ENCODE peak calls at places on chromosomes 6 and 20, in ten cellular contexts. E, Q, Y, G, D, M, B, J, R and C are unnamed samples.

GRCh38 chr20:39067526-39068216 is 105.5 kb downstream of the DHX35 start:
- DNase-seq in Q (no peak), J (no peak), G (peak), Y (no peak), B (no peak), R (no peak), E (no peak), M (no peak), D (no peak), C (no peak)

GRCh38 chr20:33838035-33838864 is 27.1 kb downstream of the CHMP4B start:
- DNase-seq in J (peak), B (no peak), G (no peak), R (no peak), Y (no peak), Q (no peak), E (no peak), D (no peak), M (no peak), C (no peak)

GRCh38 chr20:43752561-43753301 is 25.9 kb upstream of the GTSF1L start:
- DNase-seq in E (no peak), M (no peak), R (peak), G (peak), J (peak), D (no peak), Q (peak), B (no peak), Y (no peak), C (peak)

GRCh38 chr6:75409286-75409685 is 84.3 kb downstream of the FILIP1 start:
- DNase-seq in D (no peak), J (no peak), M (no peak), E (no peak), R (no peak), Q (no peak), Y (no peak), G (peak), B (no peak), C (no peak)

GRCh38 chr6:43453831-43454230 is 1.5 kb downstream of the DLK2 start:
- DNase-seq in D (no peak), J (peak), Y (no peak), M (no peak), R (no peak), Q (no peak), B (no peak), G (no peak), E (no peak), C (no peak)

GRCh38 chr6:81722503-81723223 is 29.8 kb downstream of the TENT5A start:
- DNase-seq in Y (no peak), Q (no peak), R (no peak), B (no peak), G (no peak), J (peak), D (no peak), M (no peak), E (no peak), C (no peak)

GRCh38 chr20:8690074-8690473 is 378.8 kb upstream of the PLCB4 start:
- DNase-seq in J (no peak), D (no peak), B (no peak), Q (no peak), R (no peak), E (no peak), M (no peak), G (no peak), Y (no peak), C (no peak)

GRCh38 chr6:1600764-1601615 is 8.7 kb upstream of the FOXC1 start:
- DNase-seq in R (no peak), E (no peak), D (no peak), M (no peak), Y (no peak), G (no peak), Q (no peak), B (no peak), J (no peak), C (no peak)

GRCh38 chr20:38369387-38369786 is 23.1 kb downstream of the LBP start:
- DNase-seq in R (no peak), Q (peak), B (no peak), D (no peak), G (peak), M (no peak), Y (no peak), J (no peak), E (peak), C (peak)

GRCh38 chr6:116511424-116512131 is at the start of gene CALHM5:
- DNase-seq in Q (no peak), G (peak), J (peak), R (peak), D (peak), B (peak), Y (no peak), E (peak), M (no peak), C (no peak)

GRCh38 chr20:44979090-44979621 is 12.8 kb downstream of the STK4 start:
- DNase-seq in Q (peak), R (no peak), M (no peak), D (no peak), E (no peak), B (no peak), J (peak), G (peak), Y (no peak), C (peak)

GRCh38 chr6:139533573-139534471 is 159.4 kb upstream of the CITED2 start:
- DNase-seq in B (no peak), G (peak), Q (no peak), J (peak), R (no peak), M (no peak), E (peak), Y (no peak), D (no peak), C (no peak)

GRCh38 chr20:39233755-39234154 is 271.6 kb downstream of the DHX35 start:
- DNase-seq in R (no peak), Q (no peak), J (no peak), Y (no peak), M (no peak), E (no peak), D (no peak), G (no peak), B (no peak), C (no peak)

GRCh38 chr6:119318730-119319129 is 30.8 kb downstream of the MAN1A1 start:
- DNase-seq in M (no peak), B (no peak), Y (no peak), D (no peak), G (no peak), E (no peak), R (no peak), Q (no peak), J (no peak), C (no peak)

GRCh38 chr6:150420428-150420827 is 51.6 kb downstream of the IYD start:
- DNase-seq in R (no peak), D (no peak), M (no peak), J (no peak), Y (no peak), Q (no peak), E (no peak), B (no peak), G (no peak), C (no peak)

GRCh38 chr6:5151295-5151954 is 66.3 kb downstream of the PPP1R3G start:
- DNase-seq in D (no peak), J (no peak), G (no peak), Y (no peak), R (no peak), E (no peak), Q (no peak), M (no peak), B (no peak), C (no peak)

GRCh38 chr6:136982928-136983327 is 60.8 kb downstream of the SLC35D3 start:
- DNase-seq in J (peak), D (no peak), E (no peak), M (no peak), G (no peak), R (no peak), B (no peak), Q (no peak), Y (no peak), C (no peak)

GRCh38 chr6:111057074-111057752 is 30.1 kb upstream of the SLC16A10 start:
- DNase-seq in M (no peak), B (no peak), E (peak), G (peak), Q (peak), Y (no peak), R (peak), D (no peak), J (peak), C (peak)

GRCh38 chr20:31573555-31574295 is 31.4 kb upstream of the ID1 start:
- DNase-seq in Y (no peak), G (no peak), J (no peak), E (no peak), R (no peak), B (peak), M (no peak), Q (no peak), D (no peak), C (no peak)

GRCh38 chr6:168428052-168428829 is 12.7 kb upstream of the SMOC2 start:
- DNase-seq in G (no peak), Y (no peak), J (no peak), R (no peak), M (no peak), E (no peak), B (no peak), D (no peak), Q (no peak), C (no peak)
- TF ChIP-seq CTCF in G (no peak), Y (no peak), J (no peak), R (no peak), M (no peak), E (no peak), B (no peak), D (no peak), Q (no peak), C (no peak)

GRCh38 chr20:61391185-61391584 is 139.1 kb downstream of the CDH4 start:
- DNase-seq in B (no peak), E (no peak), Y (no peak), D (no peak), G (no peak), M (no peak), J (no peak), R (no peak), Q (no peak), C (no peak)

GRCh38 chr20:61387961-61388360 is 135.9 kb downstream of the CDH4 start:
- DNase-seq in Y (no peak), Q (no peak), J (no peak), B (no peak), R (no peak), D (no peak), M (no peak), G (no peak), E (no peak), C (no peak)

GRCh38 chr20:61387204-61387958 is 135.3 kb downstream of the CDH4 start:
- DNase-seq in J (peak), E (no peak), Q (no peak), G (peak), R (peak), B (no peak), M (no peak), Y (peak), D (no peak), C (no peak)

GRCh38 chr20:61391812-61392520 is 139.9 kb downstream of the CDH4 start:
- DNase-seq in J (peak), G (no peak), Y (no peak), M (no peak), D (no peak), Q (no peak), E (no peak), R (no peak), B (no peak), C (no peak)

DNA sequence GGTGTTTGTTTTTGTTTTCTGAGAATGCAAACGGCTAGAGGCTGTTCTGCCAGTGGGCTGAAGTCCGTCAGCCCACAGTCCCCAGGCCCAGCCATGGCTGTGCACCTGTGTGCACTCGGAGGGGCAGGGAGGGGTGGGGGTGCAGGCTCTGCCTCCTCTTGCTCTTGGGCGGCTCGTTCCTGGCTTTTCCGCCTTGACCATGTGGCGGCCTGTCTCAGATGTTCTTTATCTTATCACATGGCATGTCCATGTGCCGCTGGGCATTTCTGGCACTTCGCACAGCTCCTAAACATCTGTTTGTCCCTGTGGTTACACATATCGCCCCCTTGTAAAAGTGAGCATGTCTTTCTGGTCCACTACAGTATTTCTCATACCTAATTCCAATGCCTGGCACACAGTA is 137.0 kb downstream of the CDH4 start:
- DNase-seq in B (no peak), G (no peak), Y (no peak), R (no peak), D (no peak), M (no peak), E (no peak), J (no peak), Q (no peak), C (no peak)
- TF ChIP-seq CTCF in B (no peak), G (no peak), Y (no peak), R (no peak), D (no peak), M (no peak), E (no peak), J (no peak), Q (no peak), C (no peak)

GRCh38 chr6:153564803-153565202 is 433.7 kb upstream of the RGS17 start:
- DNase-seq in E (no peak), G (no peak), D (no peak), R (no peak), M (no peak), J (no peak), Y (no peak), B (no peak), Q (no peak), C (no peak)

GRCh38 chr6:153568601-153569000 is 437.5 kb upstream of the RGS17 start:
- DNase-seq in M (no peak), J (peak), Y (no peak), R (no peak), Q (no peak), D (no peak), B (no peak), E (no peak), G (peak), C (no peak)

GRCh38 chr6:153563001-153563400 is 431.9 kb upstream of the RGS17 start:
- DNase-seq in B (no peak), Q (no peak), E (peak), Y (peak), G (no peak), M (no peak), R (no peak), J (no peak), D (no peak), C (no peak)
- TF ChIP-seq CTCF in B (no peak), Q (no peak), E (no peak), Y (peak), G (no peak), M (no peak), R (no peak), J (peak), D (no peak), C (no peak)

GRCh38 chr6:87483929-87484328 is 11.2 kb downstream of the SLC35A1 start:
- DNase-seq in J (peak), B (no peak), E (peak), Q (peak), Y (peak), M (no peak), G (peak), D (no peak), R (no peak), C (no peak)
- TF ChIP-seq CTCF in J (no peak), B (no peak), E (no peak), Q (peak), Y (no peak), M (no peak), G (peak), D (no peak), R (no peak), C (peak)